ENCODE peak calls at places on chromosomes 4 and X, in nine cellular contexts. C is DND-41, H is left lung, W is endothelial cell of umbilical vein, G is tibial nerve, E is HL-60, P is coronary artery, M is lower lobe of right lung, V is mammary epithelial cell. O is an unnamed sample.

GRCh38 chr4:81405900-81406401 is 65.8 kb downstream of the RASGEF1B start:
- DNase-seq in C (peak), H (no peak), W (peak), G (peak), E (peak), P (no peak), M (no peak), V (peak), O (no peak)

GRCh38 chrX:22126311-22126710 is 94.2 kb downstream of the PHEX start:
- DNase-seq in C (no peak), H (no peak), W (no peak), G (no peak), E (no peak), P (no peak), M (no peak), V (no peak), O (no peak)

GRCh38 chr4:156774422-156774821 is 197.2 kb downstream of the PDGFC start:
- DNase-seq in C (no peak), H (peak), W (no peak), G (no peak), E (no peak), P (peak), M (no peak), V (peak), O (no peak)

GRCh38 chrX:10496345-10496965 is 123.9 kb downstream of the MID1 start:
- DNase-seq in C (no peak), H (no peak), W (peak), G (no peak), E (no peak), P (no peak), M (no peak), V (peak), O (no peak)

GRCh38 chrX:69319376-69319775 is 154.1 kb upstream of the PJA1 start:
- DNase-seq in C (no peak), H (no peak), W (no peak), G (no peak), E (no peak), P (peak), M (no peak), V (peak), O (no peak)

GRCh38 chr4:8296491-8296890 is 26.9 kb downstream of the HTRA3 start:
- DNase-seq in C (no peak), H (no peak), W (no peak), G (no peak), E (no peak), P (no peak), M (peak), V (no peak), O (no peak)

GRCh38 chrX:43968347-43968746 is 4.8 kb downstream of the NDP start:
- DNase-seq in C (no peak), H (no peak), W (no peak), G (no peak), E (no peak), P (no peak), M (no peak), V (no peak), O (no peak)

GRCh38 chrX:100654256-100654655 is 10.3 kb downstream of the SRPX2 start:
- DNase-seq in C (no peak), H (no peak), W (peak), G (no peak), E (no peak), P (no peak), M (no peak), V (no peak), O (no peak)

GRCh38 chrX:51893931-51894696 is 691 bp downstream of the MAGED1 start:
- DNase-seq in C (peak), H (peak), W (peak), G (no peak), E (no peak), P (no peak), M (no peak), V (peak), O (no peak)

GRCh38 chr4:142218726-142219125 is 582.3 kb downstream of the IL15 start:
- DNase-seq in C (no peak), H (no peak), W (no peak), G (no peak), E (no peak), P (no peak), M (no peak), V (no peak), O (no peak)

GRCh38 chr4:173411106-173411703 is 12.3 kb upstream of the SCRG1 start:
- DNase-seq in C (no peak), H (no peak), W (no peak), G (no peak), E (no peak), P (no peak), M (no peak), V (peak), O (no peak)
- H3K27ac ChIP-seq in C (no peak), H (peak), W (no peak), G (peak), E (peak), P (peak), M (no peak), V (no peak), O (no peak)

DNA sequence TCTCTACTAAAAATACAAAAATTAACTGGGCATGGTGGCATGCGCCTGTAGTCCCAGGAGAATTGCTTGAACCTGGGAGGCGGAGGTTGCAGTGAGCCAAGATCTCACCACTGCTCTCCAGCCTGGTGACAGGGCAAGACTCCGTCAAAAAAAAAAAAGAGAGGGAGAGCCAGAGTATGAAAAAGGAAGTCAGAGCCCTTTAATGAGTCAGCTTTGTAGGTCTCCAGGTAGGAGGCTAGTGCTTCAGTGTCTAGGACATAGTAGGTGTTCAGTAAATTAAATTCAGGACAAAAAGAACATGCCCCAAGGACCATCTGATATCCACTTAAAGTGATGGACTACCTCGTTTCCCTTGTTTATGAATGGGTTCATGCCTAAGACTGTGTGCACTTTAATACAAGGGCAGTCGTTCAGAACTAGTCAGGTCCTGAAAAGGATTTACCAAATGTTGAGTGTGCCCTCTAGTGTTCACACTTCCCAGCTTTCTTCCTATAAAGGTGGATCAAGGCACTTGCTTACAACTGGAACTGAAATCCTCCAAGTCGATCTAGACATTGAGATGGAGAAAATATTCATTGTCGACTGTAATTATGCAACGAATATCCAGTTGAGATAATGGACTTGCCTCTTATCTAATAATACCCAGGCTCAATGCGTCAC is 29.0 kb downstream of the F9 start:
- DNase-seq in C (peak), H (no peak), W (peak), G (peak), E (peak), P (no peak), M (no peak), V (peak), O (no peak)
- TF ChIP-seq CTCF in C (peak), H (peak), W (peak), G (peak), E (peak), P (no peak), M (peak), V (peak), O (no peak)

GRCh38 chr4:20403317-20403716 is 151.6 kb downstream of the SLIT2 start:
- DNase-seq in C (no peak), H (no peak), W (no peak), G (no peak), E (no peak), P (no peak), M (no peak), V (no peak), O (no peak)
- H3K27ac ChIP-seq in C (no peak), H (no peak), W (no peak), G (peak), E (no peak), P (no peak), M (no peak), V (no peak), O (no peak)

DNA sequence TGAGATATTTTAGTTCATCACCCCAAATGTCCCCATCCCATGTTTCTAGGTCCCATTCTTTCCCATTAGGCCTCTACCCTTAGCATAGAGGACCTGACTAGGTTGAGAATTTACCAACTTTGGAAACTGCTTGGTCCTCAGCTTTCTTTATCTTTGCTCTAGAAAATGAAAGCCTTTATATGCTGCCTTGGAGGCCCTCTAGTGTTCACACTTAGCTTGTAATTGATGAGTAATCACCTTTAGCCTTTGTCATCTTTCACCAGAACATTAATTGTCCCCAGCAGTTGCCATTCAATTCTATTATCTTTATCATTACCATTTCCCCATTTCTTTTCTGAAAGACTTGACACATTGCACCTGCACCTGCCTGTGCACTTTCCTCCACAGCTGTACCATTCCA is 589.2 kb upstream of the NR3C2 start:
- DNase-seq in C (no peak), H (no peak), W (peak), G (no peak), E (no peak), P (no peak), M (no peak), V (peak), O (no peak)
- TF ChIP-seq CTCF in C (peak), H (peak), W (peak), G (no peak), E (peak), P (no peak), M (peak), V (peak), O (no peak)

GRCh38 chrX:41558531-41558930 is 111.4 kb downstream of the NYX start:
- DNase-seq in C (no peak), H (no peak), W (peak), G (no peak), E (peak), P (no peak), M (no peak), V (no peak), O (no peak)

GRCh38 chrX:41556958-41557357 is 109.8 kb downstream of the NYX start:
- DNase-seq in C (no peak), H (no peak), W (no peak), G (no peak), E (no peak), P (no peak), M (no peak), V (no peak), O (no peak)

GRCh38 chrX:41559235-41559634 is 112.1 kb downstream of the NYX start:
- DNase-seq in C (no peak), H (no peak), W (no peak), G (no peak), E (no peak), P (no peak), M (no peak), V (no peak), O (no peak)

GRCh38 chrX:41561045-41561444 is 113.9 kb downstream of the NYX start:
- DNase-seq in C (peak), H (no peak), W (peak), G (peak), E (peak), P (no peak), M (no peak), V (peak), O (no peak)

GRCh38 chrX:41559662-41560061 is 112.5 kb downstream of the NYX start:
- DNase-seq in C (peak), H (no peak), W (peak), G (peak), E (peak), P (no peak), M (no peak), V (no peak), O (no peak)
- H3K27ac ChIP-seq in C (peak), H (peak), W (peak), G (no peak), E (peak), P (peak), M (peak), V (no peak), O (no peak)

GRCh38 chr4:185096032-185096653 is 46.9 kb upstream of the SLC25A4 start:
- DNase-seq in C (peak), H (no peak), W (peak), G (peak), E (peak), P (no peak), M (no peak), V (peak), O (no peak)
- TF ChIP-seq CTCF in C (peak), H (peak), W (peak), G (peak), E (peak), P (peak), M (peak), V (peak), O (peak)

GRCh38 chr4:183607894-183608293 is 51.1 kb downstream of the RWDD4 start:
- DNase-seq in C (no peak), H (no peak), W (no peak), G (no peak), E (no peak), P (no peak), M (no peak), V (no peak), O (no peak)
- H3K27ac ChIP-seq in C (no peak), H (no peak), W (no peak), G (no peak), E (no peak), P (no peak), M (no peak), V (no peak), O (no peak)

DNA sequence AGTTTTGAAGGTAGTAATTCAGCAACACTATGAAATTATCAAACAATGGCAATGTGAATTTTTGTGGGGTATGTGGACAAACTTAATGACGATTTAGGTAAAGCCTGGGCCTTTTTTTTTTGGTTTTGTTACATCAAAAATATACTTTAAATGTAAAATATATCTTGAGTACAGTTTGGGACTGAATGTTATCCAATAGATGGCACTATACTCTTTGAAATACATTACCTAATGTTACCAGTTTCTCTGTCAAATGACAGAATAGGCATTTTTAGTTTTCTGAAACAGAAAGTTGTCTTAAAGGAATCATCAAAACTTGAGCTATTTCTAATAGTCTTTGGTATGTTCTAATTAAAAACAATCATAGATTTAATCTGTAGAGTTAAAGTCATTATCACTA is 1651.9 kb downstream of the C4orf33 start:
- DNase-seq in C (no peak), H (no peak), W (no peak), G (no peak), E (no peak), P (no peak), M (no peak), V (no peak), O (no peak)
- TF ChIP-seq CTCF in C (peak), H (no peak), W (no peak), G (no peak), E (no peak), P (no peak), M (no peak), V (peak), O (no peak)

GRCh38 chr4:169621754-169622481 is 1.5 kb downstream of the CLCN3 start:
- DNase-seq in C (no peak), H (no peak), W (peak), G (no peak), E (peak), P (no peak), M (no peak), V (peak), O (no peak)
- H3K27ac ChIP-seq in C (no peak), H (peak), W (peak), G (peak), E (no peak), P (no peak), M (peak), V (peak), O (peak)